ENCODE peak calls at places on chromosomes 12 and 14, in four cellular contexts. One of them, this sample, is unnamed.

GRCh38 chr12:103334447-103334846 is 161.3 kb downstream of the C12orf42 start:
- DNase-seq in A549: no peak
- DNase-seq in ACHN: no peak
- DNase-seq in renal cortical epithelial cell: no peak
- DNase-seq in this sample: no peak

GRCh38 chr14:61643546-61643945 is 51.8 kb upstream of the HIF1A start:
- DNase-seq in A549: no peak
- DNase-seq in ACHN: no peak
- DNase-seq in renal cortical epithelial cell: peak; percentile 41
- DNase-seq in this sample: no peak

GRCh38 chr12:57079821-57080220 is 1.2 kb upstream of the NEMP1 start:
- DNase-seq in renal cortical epithelial cell: no peak
- DNase-seq in ACHN: no peak
- DNase-seq in A549: no peak
- DNase-seq in this sample: no peak

GRCh38 chr14:58662759-58663158 is 25.0 kb downstream of the DACT1 start:
- DNase-seq in A549: no peak
- DNase-seq in renal cortical epithelial cell: no peak
- DNase-seq in ACHN: no peak
- DNase-seq in this sample: no peak

GRCh38 chr12:103470664-103471063 is 25.1 kb downstream of the C12orf42 start:
- DNase-seq in ACHN: no peak
- DNase-seq in A549: peak; percentile 15
- DNase-seq in renal cortical epithelial cell: peak; percentile 59
- DNase-seq in this sample: no peak

GRCh38 chr12:55816876-55817351 is 610 bp downstream of the SARNP start:
- DNase-seq in renal cortical epithelial cell: peak; percentile 36
- DNase-seq in A549: no peak
- DNase-seq in ACHN: peak; percentile 34
- DNase-seq in this sample: no peak

GRCh38 chr14:91636604-91637003 is 95.3 kb downstream of the CATSPERB start:
- DNase-seq in renal cortical epithelial cell: peak; percentile 63
- DNase-seq in ACHN: no peak
- DNase-seq in A549: no peak
- DNase-seq in this sample: no peak

GRCh38 chr12:49796606-49797451 is 31.4 kb downstream of the NCKAP5L start:
- DNase-seq in A549: no peak
- DNase-seq in renal cortical epithelial cell: no peak
- DNase-seq in ACHN: no peak
- DNase-seq in this sample: no peak

GRCh38 chr14:34714320-34715107 is at the start of gene CFL2:
- DNase-seq in renal cortical epithelial cell: peak; percentile 37
- DNase-seq in ACHN: peak; percentile 72
- DNase-seq in A549: peak; percentile 73
- DNase-seq in this sample: peak; percentile 49

GRCh38 chr12:51953011-51953568 is 1.6 kb downstream of the ACVR1B start:
- DNase-seq in renal cortical epithelial cell: no peak
- DNase-seq in A549: no peak
- DNase-seq in ACHN: no peak
- DNase-seq in this sample: no peak

GRCh38 chr14:31881531-31882310 is 195.4 kb upstream of the ARHGAP5 start:
- DNase-seq in A549: no peak
- DNase-seq in renal cortical epithelial cell: peak; percentile 56
- DNase-seq in ACHN: no peak
- DNase-seq in this sample: peak; percentile 27

GRCh38 chr14:22505309-22505708 is 83.7 kb downstream of the DAD1 start:
- DNase-seq in ACHN: no peak
- DNase-seq in A549: no peak
- DNase-seq in renal cortical epithelial cell: no peak
- DNase-seq in this sample: no peak

GRCh38 chr12:91920276-91920675 is 225.4 kb downstream of the BTG1 start:
- DNase-seq in renal cortical epithelial cell: peak; percentile 33
- DNase-seq in A549: no peak
- DNase-seq in ACHN: no peak
- DNase-seq in this sample: peak; percentile 26

GRCh38 chr12:38417101-38417500 is 100.5 kb downstream of the ALG10B start:
- DNase-seq in A549: no peak
- DNase-seq in ACHN: no peak
- DNase-seq in renal cortical epithelial cell: no peak
- DNase-seq in this sample: no peak

GRCh38 chr12:38159092-38159551 is 157.5 kb upstream of the ALG10B start:
- DNase-seq in ACHN: no peak
- DNase-seq in A549: no peak
- DNase-seq in renal cortical epithelial cell: no peak
- DNase-seq in this sample: no peak

GRCh38 chr14:33914676-33915516 is 36.0 kb downstream of the EGLN3 start:
- DNase-seq in A549: peak; percentile 76
- DNase-seq in renal cortical epithelial cell: peak; percentile 95
- DNase-seq in ACHN: peak; percentile 58
- DNase-seq in this sample: peak; percentile 48

GRCh38 chr12:60872219-60872618 is 1276.4 kb downstream of the SLC16A7 start:
- DNase-seq in renal cortical epithelial cell: no peak
- DNase-seq in A549: no peak
- DNase-seq in ACHN: no peak
- DNase-seq in this sample: no peak

GRCh38 chr12:2414810-2415567 is 362.2 kb downstream of the CACNA1C start:
- DNase-seq in renal cortical epithelial cell: no peak
- DNase-seq in A549: no peak
- DNase-seq in ACHN: peak; percentile 45
- DNase-seq in this sample: peak; percentile 23

GRCh38 chr12:60257063-60257462 is 661.2 kb downstream of the SLC16A7 start:
- DNase-seq in A549: peak; percentile 66
- DNase-seq in renal cortical epithelial cell: peak; percentile 66
- DNase-seq in ACHN: peak; percentile 93
- DNase-seq in this sample: peak; percentile 88

GRCh38 chr12:6827982-6828670 is at the start of gene P3H3:
- DNase-seq in renal cortical epithelial cell: peak; percentile 19
- DNase-seq in A549: peak; percentile 60
- DNase-seq in ACHN: peak; percentile 69
- DNase-seq in this sample: peak; percentile 50

GRCh38 chr14:97977711-97978261 is 1180.6 kb downstream of the VRK1 start:
- DNase-seq in ACHN: no peak
- DNase-seq in renal cortical epithelial cell: peak; percentile 51
- DNase-seq in A549: no peak
- DNase-seq in this sample: peak; percentile 53

GRCh38 chr12:102959391-102959790 is 1.9 kb downstream of the ASCL1 start:
- DNase-seq in renal cortical epithelial cell: no peak
- DNase-seq in A549: no peak
- DNase-seq in ACHN: no peak
- DNase-seq in this sample: no peak

This sample was measured in fibroblast of the aortic adventitia.